ENCODE peak calls at places on chromosomes 6 and 20, in six cellular contexts. E is stromal cell of bone marrow, N is H54, X is T-helper 2 cell, V is AG09309, B is left lung. T is an unnamed sample.
A peak's percentile ranks its signal among the peaks of the same experiment; 100 is the strongest.

GRCh38 chr6:55445648-55446204 is 118.5 kb downstream of the GFRAL start:
- DNase-seq in E (no peak), N (no peak), X (no peak), V (no peak), B (no peak), T (no peak)

GRCh38 chr20:2729791-2730190 is 37.2 kb downstream of the EBF4 start:
- DNase-seq in E (no peak), N (no peak), X (no peak), V (no peak), B (no peak), T (no peak)

GRCh38 chr6:135796884-135797283 is 54.6 kb upstream of the PDE7B start:
- DNase-seq in E (no peak), N (no peak), X (no peak), V (no peak), B (no peak), T (no peak)

GRCh38 chr6:169960003-169960344 is 208.6 kb downstream of the ERMARD start:
- DNase-seq in E (no peak), N (no peak), X (no peak), V (no peak), B (no peak), T (no peak)

GRCh38 chr6:163630991-163631390 is 216.5 kb downstream of the QKI start:
- DNase-seq in E (no peak), N (no peak), X (no peak), V (no peak), B (no peak), T (no peak)

GRCh38 chr6:108080010-108080780 is 5.7 kb upstream of the OSTM1 start:
- DNase-seq in E (no peak), N (peak; percentile 13), X (no peak), V (no peak), B (no peak), T (no peak)

GRCh38 chr6:57283096-57283495 is 34.3 kb upstream of the PRIM2 start:
- DNase-seq in E (no peak), N (no peak), X (no peak), V (no peak), B (no peak), T (no peak)

GRCh38 chr6:100343678-100344077 is 121.0 kb downstream of the SIM1 start:
- DNase-seq in E (peak; percentile 21), N (no peak), X (no peak), V (no peak), B (no peak), T (no peak)

GRCh38 chr6:13281630-13282156 is 46.6 kb downstream of the TBC1D7 start:
- DNase-seq in E (no peak), N (no peak), X (no peak), V (no peak), B (no peak), T (no peak)

GRCh38 chr6:19465240-19465639 is 371.9 kb upstream of the ID4 start:
- DNase-seq in E (no peak), N (no peak), X (no peak), V (no peak), B (no peak), T (no peak)

GRCh38 chr20:58457083-58457680 is 58.0 kb downstream of the APCDD1L start:
- DNase-seq in E (no peak), N (no peak), X (no peak), V (no peak), B (no peak), T (no peak)

GRCh38 chr6:112253842-112254816 is at the start of gene LAMA4:
- DNase-seq in E (no peak), N (peak; percentile 17), X (no peak), V (no peak), B (no peak), T (peak; percentile 67)

GRCh38 chr6:115514656-115515055 is 546.0 kb downstream of the FRK start:
- DNase-seq in E (peak; percentile 12), N (no peak), X (no peak), V (peak; percentile 82), B (no peak), T (no peak)

GRCh38 chr20:58992911-58993310 is 11.9 kb downstream of the NELFCD start:
- DNase-seq in E (no peak), N (no peak), X (no peak), V (no peak), B (no peak), T (no peak)

GRCh38 chr20:10655723-10656122 is 18.1 kb downstream of the JAG1 start:
- DNase-seq in E (no peak), N (no peak), X (no peak), V (no peak), B (no peak), T (no peak)

GRCh38 chr20:1894951-1895673 is at the start of gene SIRPA:
- DNase-seq in E (peak; percentile 57), N (peak; percentile 89), X (no peak), V (no peak), B (peak; percentile 58), T (peak; percentile 72)

GRCh38 chr6:112563368-112563767 is 216.2 kb downstream of the RFPL4B start:
- DNase-seq in E (no peak), N (no peak), X (no peak), V (peak; percentile 4), B (no peak), T (no peak)

GRCh38 chr6:156933201-156934053 is 156.2 kb downstream of the ARID1B start:
- DNase-seq in E (no peak), N (no peak), X (no peak), V (no peak), B (peak; percentile 58), T (peak; percentile 77)

GRCh38 chr6:132401120-132401940 is at the start of gene MOXD1:
- DNase-seq in E (peak; percentile 39), N (peak; percentile 47), X (no peak), V (no peak), B (peak; percentile 47), T (peak; percentile 75)

GRCh38 chr20:22799687-22800086 is 215.3 kb upstream of the FOXA2 start:
- DNase-seq in E (no peak), N (no peak), X (no peak), V (no peak), B (no peak), T (no peak)

GRCh38 chr6:145734486-145735355 is 599 bp downstream of the EPM2A start:
- DNase-seq in E (peak; percentile 72), N (peak; percentile 52), X (peak; percentile 40), V (peak; percentile 43), B (peak; percentile 92), T (peak; percentile 96)

GRCh38 chr20:36474563-36474962 is 66.8 kb upstream of the MYL9 start:
- DNase-seq in E (no peak), N (no peak), X (no peak), V (no peak), B (no peak), T (no peak)

GRCh38 chr20:34540596-34541263 is 17.8 kb upstream of the MAP1LC3A start:
- DNase-seq in E (no peak), N (no peak), X (no peak), V (no peak), B (no peak), T (no peak)

GRCh38 chr6:155676346-155676745 is 220.7 kb upstream of the NOX3 start:
- DNase-seq in E (no peak), N (no peak), X (no peak), V (no peak), B (no peak), T (no peak)

GRCh38 chr6:85494551-85495337 is 44.9 kb downstream of the NT5E start:
- DNase-seq in E (no peak), N (no peak), X (no peak), V (no peak), B (no peak), T (no peak)

GRCh38 chr6:52394251-52394666 is 25.9 kb upstream of the EFHC1 start:
- DNase-seq in E (no peak), N (no peak), X (no peak), V (no peak), B (no peak), T (no peak)

GRCh38 chr6:168009331-168009730 is 11.9 kb downstream of the KIF25 start:
- DNase-seq in E (no peak), N (no peak), X (no peak), V (no peak), B (no peak), T (no peak)

GRCh38 chr20:9319687-9320384 is 194.6 kb upstream of the LAMP5 start:
- DNase-seq in E (no peak), N (no peak), X (no peak), V (no peak), B (no peak), T (no peak)

GRCh38 chr6:170185175-170185970 is 105.5 kb downstream of the DLL1 start:
- DNase-seq in E (no peak), N (no peak), X (no peak), V (no peak), B (no peak), T (peak; percentile 58)